ENCODE peak calls at places on chromosome 21, in four cellular contexts. S is GM13977, E is H1, W is brain microvascular endothelial cell. N is an unnamed sample.

GRCh38 chr21:29508311-29508710 is 209.6 kb downstream of the BACH1 start:
- DNase-seq in W (no peak), S (no peak), E (no peak), N (no peak)

GRCh38 chr21:34338226-34338625 is 25.6 kb upstream of the KCNE2 start:
- DNase-seq in W (no peak), S (no peak), E (no peak), N (no peak)

GRCh38 chr21:32193066-32193465 is 85.8 kb downstream of the MIS18A start:
- DNase-seq in S (no peak), E (no peak), W (no peak), N (no peak)

GRCh38 chr21:32812035-32812434 is 40.5 kb upstream of the PAXBP1 start:
- DNase-seq in E (no peak), S (no peak), W (no peak), N (no peak)

GRCh38 chr21:33854604-33855003 is 61.0 kb downstream of the ATP5PO start:
- DNase-seq in S (no peak), W (no peak), E (no peak), N (no peak)

GRCh38 chr21:35390013-35390776 is 341.1 kb upstream of the RUNX1 start:
- DNase-seq in W (peak; percentile 33), S (no peak), E (no peak), N (no peak)

GRCh38 chr21:32206631-32207030 is 72.2 kb downstream of the MIS18A start:
- DNase-seq in E (no peak), W (no peak), S (no peak), N (no peak)

GRCh38 chr21:37684577-37684976 is 231.7 kb downstream of the KCNJ6 start:
- DNase-seq in S (no peak), E (no peak), W (no peak), N (no peak)

GRCh38 chr21:44657635-44658183 is at the start of gene KRTAP12-3:
- DNase-seq in E (no peak), W (no peak), S (no peak), N (no peak)

GRCh38 chr21:25934771-25935224 is 200.0 kb downstream of the GABPA start:
- DNase-seq in E (no peak), S (no peak), W (peak; percentile 90), N (peak; percentile 22)

GRCh38 chr21:28332796-28333195 is 659.9 kb downstream of the LTN1 start:
- DNase-seq in S (no peak), W (no peak), E (no peak), N (no peak)

GRCh38 chr21:28336299-28336698 is 656.4 kb downstream of the LTN1 start:
- DNase-seq in E (no peak), W (peak; percentile 60), S (no peak), N (no peak)

GRCh38 chr21:28333455-28334108 is 659.1 kb downstream of the LTN1 start:
- DNase-seq in E (no peak), S (no peak), W (no peak), N (no peak)

GRCh38 chr21:28337319-28337718 is 655.4 kb downstream of the LTN1 start:
- DNase-seq in S (no peak), W (no peak), E (no peak), N (no peak)

DNA sequence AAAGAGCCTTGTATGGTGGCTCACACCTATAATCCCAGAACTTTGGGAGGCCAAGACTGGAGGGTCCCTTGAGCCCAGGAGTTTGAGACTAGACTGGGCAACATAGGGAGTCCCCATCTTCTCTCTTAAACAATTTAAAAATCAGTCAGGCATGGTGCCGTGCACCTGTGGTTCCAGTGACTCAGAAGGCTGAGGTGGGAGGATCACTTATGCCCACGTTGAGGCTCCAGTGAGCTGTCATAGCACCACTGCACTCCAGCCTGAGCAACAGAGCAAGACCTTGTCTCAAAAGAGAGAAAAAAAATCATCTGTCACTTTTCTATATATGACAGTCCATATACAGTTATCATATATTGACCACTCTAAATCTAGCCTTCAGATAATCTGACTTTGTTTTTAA is 658.3 kb downstream of the LTN1 start:
- DNase-seq in W (no peak), S (no peak), E (no peak), N (no peak)
- TF ChIP-seq CTCF in W (no peak), S (no peak), E (no peak), N (no peak)

GRCh38 chr21:24840287-24840686 is 767.0 kb downstream of the MRPL39 start:
- DNase-seq in S (no peak), E (peak; percentile 54), W (no peak), N (no peak)
- TF ChIP-seq CTCF in S (no peak), E (peak; percentile 24), W (no peak), N (no peak)

DNA sequence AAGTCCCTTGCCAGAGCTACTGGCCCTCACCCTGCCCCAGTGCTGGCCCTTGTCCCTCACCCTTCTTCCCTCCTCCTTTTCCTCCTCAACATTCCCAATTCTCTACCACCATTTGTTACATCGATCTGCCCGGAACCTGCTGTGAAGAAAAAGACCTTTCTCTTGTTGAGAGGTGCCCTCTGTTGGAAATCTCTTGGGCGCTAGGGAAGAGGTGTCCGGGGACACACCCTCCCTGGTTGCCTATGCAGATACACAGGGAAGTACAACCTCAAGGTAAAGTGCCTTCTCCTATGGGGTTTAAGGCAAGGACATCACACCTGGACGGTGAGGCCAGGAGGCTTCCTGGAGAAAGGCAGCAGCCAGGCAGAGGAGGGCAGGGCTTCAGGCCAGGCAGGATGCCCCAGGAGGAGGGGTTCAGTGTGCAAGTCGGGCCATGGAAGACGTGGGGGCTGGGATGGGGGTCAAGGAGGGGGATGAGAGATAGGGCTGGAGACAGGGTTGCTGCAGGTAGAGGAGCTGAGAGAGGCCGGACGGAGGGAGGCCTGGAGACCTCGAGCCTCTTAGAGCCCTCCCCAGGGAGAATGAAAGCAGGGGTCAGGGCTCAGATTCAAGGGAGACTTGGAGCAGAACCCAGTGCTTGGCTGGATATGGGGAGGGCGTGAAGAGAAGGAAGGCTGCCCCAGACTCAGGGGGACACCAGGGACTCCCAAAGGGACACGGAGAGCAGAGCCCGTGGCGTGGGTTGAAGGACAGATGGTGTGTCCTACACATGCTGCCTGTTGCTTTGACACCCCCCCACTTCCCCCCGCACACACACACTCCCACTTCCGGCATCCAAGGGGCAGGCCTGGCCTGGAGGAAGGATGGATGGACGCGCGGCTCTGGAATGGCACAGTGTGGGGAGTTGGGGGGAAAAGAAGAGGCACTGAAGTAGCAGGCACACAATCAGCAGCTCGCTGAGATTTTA is 44.5 kb downstream of the RIPK4 start:
- DNase-seq in E (no peak), W (no peak), S (no peak), N (no peak)
- TF ChIP-seq CTCF in E (no peak), W (no peak), S (no peak), N (no peak)

GRCh38 chr21:16945580-16945979 is 567.3 kb upstream of the CXADR start:
- DNase-seq in E (no peak), W (no peak), S (no peak), N (no peak)

DNA sequence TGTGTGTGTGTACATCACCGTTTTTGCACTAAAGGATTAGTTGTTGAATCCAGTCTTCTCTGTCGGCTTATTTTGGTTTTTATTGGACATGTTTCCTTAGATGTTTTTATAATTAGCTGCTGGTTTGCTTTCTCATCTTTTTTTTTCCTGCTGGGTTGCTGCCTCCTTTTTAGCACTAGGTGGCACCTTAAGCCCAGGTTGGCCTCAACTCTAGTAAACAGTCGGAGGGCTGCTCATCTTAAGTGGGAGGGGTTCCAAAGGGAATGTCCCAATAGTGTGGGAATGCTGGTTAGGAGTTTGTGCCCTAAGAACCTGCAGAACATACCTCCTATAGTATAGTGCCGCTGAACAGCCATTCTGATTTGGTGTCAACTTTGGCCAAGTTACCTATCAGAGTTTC is 570.1 kb upstream of the CXADR start:
- DNase-seq in E (peak; percentile 51), W (peak; percentile 20), S (no peak), N (no peak)
- TF ChIP-seq CTCF in E (peak; percentile 74), W (peak; percentile 74), S (no peak), N (no peak)

DNA sequence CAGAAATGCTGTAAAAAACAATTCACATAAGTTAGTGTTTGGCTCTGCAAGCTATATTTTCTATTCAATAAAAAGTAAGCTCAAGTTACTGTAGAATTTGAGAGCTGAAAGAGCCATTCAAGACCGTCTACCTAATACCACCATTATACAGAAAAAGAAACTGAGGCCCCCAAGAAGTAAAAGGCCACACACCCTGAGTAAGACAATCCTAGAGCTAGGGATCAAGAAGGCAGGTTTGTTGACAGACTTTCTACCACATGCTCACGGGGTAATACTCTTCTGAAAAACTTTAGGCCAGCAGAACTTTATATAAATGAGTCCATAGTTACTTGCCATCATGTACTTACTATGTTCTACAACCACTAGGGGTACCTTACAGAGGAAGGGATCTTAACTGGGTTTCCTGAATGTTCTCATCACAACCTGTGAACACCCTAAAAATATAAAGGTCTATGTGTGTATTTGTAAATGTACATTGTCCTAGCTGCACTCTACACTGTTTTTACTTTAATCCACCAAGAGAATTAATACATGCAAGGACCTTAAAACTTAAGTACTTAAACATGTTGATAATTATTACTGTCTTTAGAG is 2.7 kb downstream of the PSMG1 start:
- DNase-seq in S (no peak), E (no peak), W (no peak), N (no peak)
- TF ChIP-seq CTCF in S (peak; percentile 1), E (no peak), W (peak; percentile 35), N (no peak)

GRCh38 chr21:17900281-17900989 is 81.3 kb upstream of the C21orf91 start:
- DNase-seq in S (no peak), E (peak; percentile 48), W (no peak), N (no peak)

GRCh38 chr21:17901458-17902092 is 82.4 kb upstream of the C21orf91 start:
- DNase-seq in E (no peak), W (no peak), S (no peak), N (no peak)

GRCh38 chr21:17903929-17904639 is 84.9 kb upstream of the C21orf91 start:
- DNase-seq in W (no peak), E (no peak), S (no peak), N (no peak)

GRCh38 chr21:17903029-17903806 is 84.1 kb upstream of the C21orf91 start:
- DNase-seq in W (no peak), S (peak; percentile 45), E (no peak), N (peak; percentile 44)

DNA sequence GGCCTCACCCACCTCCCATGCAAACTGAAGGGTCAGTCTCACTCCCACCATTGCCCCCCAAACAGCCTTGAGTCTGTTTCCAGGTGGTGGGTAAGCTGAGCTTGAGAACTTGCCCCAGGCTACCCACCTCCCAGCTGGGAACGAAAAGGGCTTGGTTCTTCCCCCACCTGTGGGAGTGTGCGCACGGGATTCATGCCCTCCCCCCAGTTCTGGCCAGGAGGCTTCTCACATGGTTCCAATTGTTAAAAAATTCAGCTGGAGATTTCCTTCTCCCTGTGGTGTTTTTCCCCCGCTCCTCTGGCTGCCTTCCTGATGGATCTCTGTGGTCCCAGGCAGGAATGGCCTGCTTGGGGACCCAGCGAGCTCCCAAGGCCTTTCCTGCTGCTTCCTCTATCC is 81.8 kb upstream of the C21orf91 start:
- DNase-seq in E (no peak), W (no peak), S (no peak), N (no peak)
- TF ChIP-seq CTCF in E (no peak), W (no peak), S (no peak), N (no peak)

GRCh38 chr21:41419921-41420862 is 5.8 kb upstream of the MX1 start:
- DNase-seq in W (peak; percentile 86), S (peak; percentile 53), E (peak; percentile 72), N (peak; percentile 55)
- TF ChIP-seq CTCF in W (no peak), S (no peak), E (no peak), N (no peak)